ENCODE peak calls at places on chromosomes 2 and 18, in four cellular contexts. B is T-helper 2 cell; T is activated CD8-positive, alpha-beta memory T cell treated with anti-CD3 and anti-CD28 coated beads for 24 hours; E is SW 1271. V is an unnamed sample.

GRCh38 chr2:170550501-170550900 is 164.6 kb upstream of the SP5 start:
- DNase-seq in E (no peak), T (no peak), B (no peak), V (no peak)

GRCh38 chr18:54720590-54720989 is 107.7 kb upstream of the RAB27B start:
- DNase-seq in E (no peak), T (no peak), B (no peak), V (no peak)

GRCh38 chr2:205001306-205001966 is 456.2 kb downstream of the PARD3B start:
- DNase-seq in E (no peak), B (no peak), T (no peak), V (no peak)

GRCh38 chr2:158841839-158842238 is 46.7 kb downstream of the DAPL1 start:
- DNase-seq in B (no peak), E (no peak), T (no peak), V (peak; percentile 80)

GRCh38 chr2:232028631-232029030 is 67.1 kb downstream of the DIS3L2 start:
- DNase-seq in B (no peak), T (no peak), E (no peak), V (peak; percentile 46)

GRCh38 chr2:25308599-25308998 is 33.1 kb downstream of the DNMT3A start:
- DNase-seq in E (no peak), B (no peak), T (no peak), V (no peak)

GRCh38 chr18:72991379-72991778 is 123.6 kb upstream of the NETO1 start:
- DNase-seq in E (no peak), B (no peak), T (no peak), V (no peak)

GRCh38 chr2:52939250-52939649 is 828.4 kb upstream of the CHAC2 start:
- DNase-seq in B (no peak), E (no peak), T (no peak), V (no peak)

GRCh38 chr2:143209570-143210445 is 80.6 kb downstream of the ARHGAP15 start:
- DNase-seq in B (no peak), T (no peak), E (no peak), V (peak; percentile 20)

GRCh38 chr2:233690444-233690843 is 2.2 kb upstream of the UGT1A6 start:
- DNase-seq in B (no peak), E (no peak), T (no peak), V (no peak)